ENCODE peak calls at places on chromosomes 4 and X, in ten cellular contexts. R, S, K, Z, C, F, I, W, G and X are unnamed samples.

GRCh38 chr4:16431871-16432270 is 205.6 kb upstream of the TAPT1 start:
- DNase-seq in K (no peak), G (no peak), F (no peak), I (no peak), C (no peak), W (no peak), S (no peak), Z (no peak), R (no peak), X (no peak)

GRCh38 chr4:126756050-126756809 is 876.5 kb upstream of the INTU start:
- DNase-seq in Z (no peak), C (no peak), W (no peak), S (no peak), F (no peak), G (no peak), I (no peak), K (no peak), R (no peak), X (no peak)

GRCh38 chr4:147034372-147034771 is 88.7 kb upstream of the TTC29 start:
- DNase-seq in Z (no peak), I (no peak), R (no peak), F (peak; percentile 7), C (no peak), K (no peak), W (no peak), G (no peak), S (peak; percentile 29), X (no peak)

GRCh38 chr4:3417448-3417847 is 24.3 kb upstream of the HGFAC start:
- DNase-seq in Z (peak; percentile 36), I (peak; percentile 41), S (no peak), G (no peak), W (no peak), K (peak; percentile 9), R (no peak), F (no peak), C (no peak), X (no peak)

GRCh38 chr4:26468977-26469376 is 21.3 kb downstream of the CCKAR start:
- DNase-seq in K (no peak), I (peak; percentile 14), S (no peak), Z (no peak), R (no peak), G (no peak), W (no peak), C (no peak), F (no peak), X (no peak)

GRCh38 chr4:121358473-121358872 is 22.3 kb downstream of the QRFPR start:
- DNase-seq in Z (no peak), F (peak; percentile 23), S (peak; percentile 89), C (no peak), W (no peak), G (no peak), R (no peak), I (no peak), K (no peak), X (no peak)

GRCh38 chr4:84482564-84483563 is 16.2 kb downstream of the NKX6-1 start:
- DNase-seq in W (no peak), G (no peak), R (no peak), S (no peak), C (no peak), Z (peak; percentile 55), F (no peak), K (no peak), I (peak; percentile 89), X (no peak)

GRCh38 chr4:106971586-106971985 is 64.5 kb downstream of the DKK2 start:
- DNase-seq in G (no peak), R (no peak), I (no peak), W (no peak), S (no peak), K (no peak), C (no peak), F (no peak), Z (no peak), X (no peak)

GRCh38 chrX:127879585-127879984 is 172.6 kb downstream of the ACTRT1 start:
- DNase-seq in S (no peak), R (no peak), W (no peak), Z (no peak), C (no peak), I (no peak), F (no peak), K (no peak), G (no peak), X (no peak)

GRCh38 chr4:129344058-129344457 is 248.1 kb downstream of the C4orf33 start:
- DNase-seq in R (no peak), G (no peak), S (peak; percentile 64), Z (no peak), F (peak; percentile 27), I (peak; percentile 62), W (peak; percentile 28), K (no peak), C (no peak), X (no peak)

GRCh38 chrX:121323337-121323736 is 275.9 kb downstream of the GLUD2 start:
- DNase-seq in I (no peak), G (no peak), K (no peak), F (no peak), Z (no peak), R (no peak), C (no peak), S (no peak), W (no peak), X (no peak)

DNA sequence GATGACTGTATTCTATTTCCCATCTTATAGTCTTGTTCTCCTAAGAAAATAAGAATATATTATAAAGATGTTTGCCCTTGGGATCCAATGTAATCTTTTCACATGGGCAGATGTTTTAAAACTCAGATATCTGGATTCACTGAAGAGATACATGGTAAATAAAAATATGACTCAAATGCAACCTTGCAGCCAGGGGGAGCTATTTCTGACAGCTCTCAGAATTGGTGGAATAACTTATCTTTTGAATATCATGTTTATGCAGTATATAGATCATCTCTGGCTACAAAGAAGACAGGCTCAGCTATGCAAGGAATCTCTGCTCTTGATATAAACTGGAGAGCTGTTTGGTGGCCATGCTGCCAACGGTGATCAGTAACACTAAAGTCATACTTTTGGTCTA is 274.7 kb downstream of the GLUD2 start:
- DNase-seq in W (peak; percentile 4), G (no peak), I (no peak), F (no peak), R (no peak), S (no peak), Z (no peak), C (no peak), K (no peak), X (no peak)
- TF ChIP-seq CTCF in W (peak; percentile 72), G (no peak), I (peak; percentile 52), F (peak; percentile 6), R (no peak), S (no peak), Z (no peak), C (no peak), K (no peak), X (no peak)

DNA sequence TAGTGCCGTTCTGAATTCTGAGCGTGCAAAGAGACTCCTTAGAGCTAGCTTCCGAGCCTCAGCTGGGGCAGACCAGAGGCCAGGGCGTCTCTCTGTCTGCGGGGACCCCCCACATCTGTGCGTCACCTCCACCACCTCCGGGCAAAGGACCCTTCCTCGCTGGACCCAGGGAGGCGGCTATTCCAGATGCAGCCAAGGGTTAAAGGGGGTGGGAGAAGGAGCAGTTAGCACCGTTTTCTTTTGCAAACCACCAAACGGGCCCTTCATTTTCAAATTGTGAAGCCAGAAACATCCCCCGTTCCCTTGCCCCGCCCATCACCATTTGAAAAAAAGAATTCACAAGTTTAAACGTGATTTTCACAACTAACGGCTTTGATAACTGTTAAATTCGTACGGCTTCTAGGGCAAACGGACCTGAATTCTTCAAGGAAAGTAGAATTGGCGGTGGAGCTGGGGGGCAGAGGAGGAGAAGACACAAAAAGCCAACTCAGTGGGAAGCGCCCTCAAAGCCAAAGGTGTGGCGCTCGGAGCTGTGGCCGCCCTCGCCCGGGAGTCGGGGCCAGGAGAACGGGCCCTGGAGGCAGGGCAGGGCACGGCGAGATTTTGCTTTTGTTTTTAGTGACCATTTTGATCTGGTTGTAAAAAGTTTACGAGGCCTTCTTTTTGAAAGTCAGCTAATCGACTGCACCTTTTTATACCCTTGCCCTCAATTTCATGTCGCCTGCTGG is 3.3 kb upstream of the PDGFRA start:
- DNase-seq in Z (no peak), I (peak; percentile 71), C (no peak), W (no peak), G (no peak), F (no peak), K (peak; percentile 29), R (peak; percentile 51), S (peak; percentile 34), X (no peak)
- H3K4me3 ChIP-seq in Z (peak overlapping the region; percentile 59), I (peak overlapping the region; percentile 84), C (peak overlapping the region; percentile 71), W (no peak overlapping the region), G (peak overlapping the region; percentile 19), F (peak overlapping the region; percentile 23), K (peak overlapping the region; percentile 62), R (peak overlapping the region; percentile 32), S (peak overlapping the region; percentile 45), X (peak overlapping the region; percentile 81)

DNA sequence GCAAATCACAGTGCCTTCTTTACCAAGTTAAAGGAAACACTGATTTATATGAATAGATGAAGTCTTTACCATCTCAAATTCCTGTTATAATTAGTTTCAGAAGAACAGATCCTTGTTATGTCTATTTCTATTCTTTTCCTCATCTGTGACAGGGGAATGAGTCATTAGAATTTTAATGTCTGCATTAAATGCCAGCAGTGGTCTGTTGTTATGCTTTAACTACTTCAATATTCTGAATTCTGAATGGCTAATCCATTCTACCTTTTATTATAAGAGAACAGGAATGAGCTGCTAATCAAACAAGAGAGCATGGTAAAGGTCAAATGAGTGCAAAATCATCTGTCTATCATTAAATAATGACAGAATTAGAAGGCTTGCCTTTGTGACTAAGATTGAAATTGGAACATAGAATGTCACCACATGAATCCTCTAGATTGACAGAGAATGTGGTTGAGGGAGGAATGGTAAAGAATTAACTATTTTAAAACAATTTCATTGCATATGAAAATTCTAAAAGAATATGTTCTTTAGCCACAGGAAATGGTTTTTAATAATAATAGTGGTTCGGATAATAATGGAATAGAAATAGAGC is 935.5 kb downstream of the ADGRL3 start:
- DNase-seq in I (no peak), K (no peak), W (no peak), G (no peak), F (no peak), R (no peak), Z (no peak), C (no peak), S (no peak), X (no peak)
- H3K27ac ChIP-seq in I (no peak overlapping the region), K (peak overlapping the region; percentile 90), W (no peak overlapping the region), G (no peak overlapping the region), F (no peak overlapping the region), R (no peak overlapping the region), Z (no peak overlapping the region), C (no peak overlapping the region), S (no peak overlapping the region), X (no peak overlapping the region)

GRCh38 chr4:88569944-88570455 is 22.3 kb upstream of the HERC3 start:
- DNase-seq in W (no peak), C (no peak), K (no peak), R (no peak), S (no peak), I (no peak), F (no peak), G (no peak), Z (no peak), X (no peak)

GRCh38 chr4:88575222-88575621 is 17.1 kb upstream of the HERC3 start:
- DNase-seq in W (no peak), Z (no peak), G (no peak), F (no peak), S (no peak), I (no peak), K (no peak), R (no peak), C (no peak), X (no peak)

GRCh38 chr4:88573286-88573994 is 18.8 kb upstream of the HERC3 start:
- DNase-seq in Z (no peak), R (no peak), S (no peak), W (no peak), G (no peak), C (no peak), I (no peak), K (no peak), F (no peak), X (no peak)

GRCh38 chr4:88573995-88574394 is 18.3 kb upstream of the HERC3 start:
- DNase-seq in F (peak; percentile 42), I (peak; percentile 68), R (no peak), S (peak; percentile 35), Z (no peak), W (no peak), K (no peak), G (no peak), C (no peak), X (no peak)
- TF ChIP-seq CTCF in F (peak; percentile 59), I (peak; percentile 73), R (no peak), S (peak; percentile 53), Z (peak; percentile 27), W (no peak), K (peak; percentile 18), G (no peak), C (peak; percentile 30), X (no peak)